ENCODE peak calls at places on chromosomes 12 and 14, in seven cellular contexts. C, A, N, E, V, Z and S are unnamed samples.

GRCh38 chr12:2977776-2978175 is 18.6 kb downstream of the TEAD4 start:
- DNase-seq in E (no peak), N (no peak), C (no peak), Z (no peak), V (no peak), A (no peak), S (no peak)

GRCh38 chr12:132285991-132286681 is 43.3 kb downstream of the GALNT9 start:
- DNase-seq in Z (peak), N (no peak), E (no peak), A (peak), V (no peak), C (peak), S (peak)

GRCh38 chr14:89702151-89702936 is 252.2 kb downstream of the EFCAB11 start:
- DNase-seq in C (peak), E (no peak), Z (no peak), A (peak), V (no peak), N (peak), S (no peak)

GRCh38 chr12:28374556-28374955 is 184.3 kb downstream of the CCDC91 start:
- DNase-seq in E (peak), N (no peak), V (no peak), C (peak), A (no peak), Z (no peak), S (peak)

GRCh38 chr12:71846322-71846940 is 6.9 kb downstream of the TBC1D15 start:
- DNase-seq in N (no peak), A (no peak), C (peak), Z (no peak), V (no peak), E (peak), S (peak)

GRCh38 chr12:19916193-19916498 is 452.2 kb upstream of the PDE3A start:
- DNase-seq in E (no peak), A (no peak), N (no peak), Z (no peak), C (no peak), V (no peak), S (no peak)

GRCh38 chr14:28461379-28461778 is 305.2 kb upstream of the FOXG1 start:
- DNase-seq in A (no peak), E (no peak), V (no peak), N (no peak), Z (no peak), C (no peak), S (no peak)

GRCh38 chr14:80404413-80404812 is 193.1 kb upstream of the DIO2 start:
- DNase-seq in C (no peak), V (no peak), E (no peak), A (no peak), N (no peak), Z (no peak), S (no peak)

GRCh38 chr14:61177279-61178225 is 103.6 kb downstream of the TMEM30B start:
- DNase-seq in C (peak), V (no peak), Z (no peak), E (no peak), N (no peak), A (no peak), S (peak)

GRCh38 chr12:113298861-113299545 is 35.9 kb downstream of the SLC8B1 start:
- DNase-seq in N (no peak), V (no peak), A (peak), Z (no peak), E (no peak), C (peak), S (no peak)

GRCh38 chr14:71487449-71487848 is 444.8 kb upstream of the RGS6 start:
- DNase-seq in A (no peak), N (no peak), Z (no peak), C (peak), E (no peak), V (no peak), S (no peak)

GRCh38 chr12:69475237-69475984 is 5.2 kb downstream of the FRS2 start:
- DNase-seq in E (no peak), V (no peak), C (peak), A (no peak), N (peak), Z (no peak), S (no peak)

GRCh38 chr14:21264025-21264801 is 5.0 kb downstream of the HNRNPC start:
- DNase-seq in Z (no peak), N (no peak), E (peak), C (peak), A (no peak), V (no peak), S (peak)